ENCODE peak calls at places on chromosomes 16 and 17, in six cellular contexts. One of them, this sample, is unnamed.

GRCh38 chr16:84315422-84315821 is 20.7 kb downstream of the WFDC1 start:
- DNase-seq in GM12878: no peak
- DNase-seq in IMR-90: peak; percentile 12
- DNase-seq in K562: no peak
- DNase-seq in A549: peak; percentile 26
- DNase-seq in HepG2: peak; percentile 46
- DNase-seq in this sample: no peak

GRCh38 chr17:50191070-50192045 is 10.1 kb downstream of the COL1A1 start:
- DNase-seq in A549: no peak
- DNase-seq in K562: no peak
- DNase-seq in GM12878: no peak
- DNase-seq in HepG2: no peak
- DNase-seq in IMR-90: peak; percentile 82
- DNase-seq in this sample: no peak

GRCh38 chr16:26961459-26961858 is 105.3 kb upstream of the C16orf82 start:
- DNase-seq in GM12878: no peak
- DNase-seq in K562: peak; percentile 24
- DNase-seq in IMR-90: no peak
- DNase-seq in HepG2: no peak
- DNase-seq in A549: no peak
- DNase-seq in this sample: no peak

GRCh38 chr16:23501291-23501690 is 9.0 kb downstream of the GGA2 start:
- DNase-seq in HepG2: no peak
- DNase-seq in K562: no peak
- DNase-seq in A549: no peak
- DNase-seq in IMR-90: no peak
- DNase-seq in GM12878: no peak
- DNase-seq in this sample: no peak

GRCh38 chr16:10368984-10369551 is 16.8 kb upstream of the ATF7IP2 start:
- DNase-seq in IMR-90: no peak
- DNase-seq in A549: peak; percentile 34
- DNase-seq in K562: no peak
- DNase-seq in HepG2: peak; percentile 47
- DNase-seq in GM12878: no peak
- DNase-seq in this sample: peak; percentile 15

GRCh38 chr16:19948186-19949104 is 63.8 kb upstream of the GPRC5B start:
- DNase-seq in HepG2: no peak
- DNase-seq in IMR-90: no peak
- DNase-seq in GM12878: no peak
- DNase-seq in A549: peak; percentile 19
- DNase-seq in K562: no peak
- DNase-seq in this sample: no peak

GRCh38 chr16:6916946-6917345 is 415.7 kb upstream of the RBFOX1 start:
- DNase-seq in HepG2: no peak
- DNase-seq in IMR-90: no peak
- DNase-seq in A549: no peak
- DNase-seq in GM12878: no peak
- DNase-seq in K562: no peak
- DNase-seq in this sample: no peak

GRCh38 chr16:58243528-58244004 is 45.7 kb upstream of the CSNK2A2 start:
- DNase-seq in HepG2: no peak
- DNase-seq in IMR-90: no peak
- DNase-seq in GM12878: peak; percentile 91
- DNase-seq in K562: no peak
- DNase-seq in A549: no peak
- DNase-seq in this sample: no peak

GRCh38 chr17:2704890-2705248 is 6.7 kb downstream of the CLUH start:
- DNase-seq in IMR-90: no peak
- DNase-seq in A549: no peak
- DNase-seq in K562: no peak
- DNase-seq in HepG2: no peak
- DNase-seq in GM12878: no peak
- DNase-seq in this sample: no peak

GRCh38 chr16:66159987-66160386 is 206.5 kb upstream of the CDH5 start:
- DNase-seq in K562: no peak
- DNase-seq in HepG2: no peak
- DNase-seq in GM12878: no peak
- DNase-seq in A549: no peak
- DNase-seq in IMR-90: peak; percentile 30
- DNase-seq in this sample: no peak

GRCh38 chr16:28308794-28309535 is 16.6 kb downstream of the SBK1 start:
- DNase-seq in K562: no peak
- DNase-seq in A549: no peak
- DNase-seq in IMR-90: no peak
- DNase-seq in GM12878: no peak
- DNase-seq in HepG2: no peak
- DNase-seq in this sample: no peak

GRCh38 chr17:49580981-49581644 is 5.4 kb downstream of the NXPH3 start:
- DNase-seq in IMR-90: no peak
- DNase-seq in A549: no peak
- DNase-seq in K562: no peak
- DNase-seq in GM12878: no peak
- DNase-seq in HepG2: no peak
- DNase-seq in this sample: no peak

GRCh38 chr16:65698943-65699342 is 577.1 kb upstream of the CDH11 start:
- DNase-seq in HepG2: no peak
- DNase-seq in A549: no peak
- DNase-seq in K562: no peak
- DNase-seq in GM12878: no peak
- DNase-seq in IMR-90: no peak
- DNase-seq in this sample: no peak

GRCh38 chr17:35103271-35103670 is 16.4 kb downstream of the RAD51D start:
- DNase-seq in IMR-90: no peak
- DNase-seq in GM12878: no peak
- DNase-seq in HepG2: no peak
- DNase-seq in A549: no peak
- DNase-seq in K562: no peak
- DNase-seq in this sample: no peak

GRCh38 chr17:43928606-43929005 is 13.7 kb downstream of the PPY start:
- DNase-seq in GM12878: no peak
- DNase-seq in HepG2: no peak
- DNase-seq in K562: no peak
- DNase-seq in A549: no peak
- DNase-seq in IMR-90: no peak
- DNase-seq in this sample: no peak

GRCh38 chr17:50288306-50288705 is 14.0 kb downstream of the TMEM92 start:
- DNase-seq in GM12878: no peak
- DNase-seq in K562: no peak
- DNase-seq in A549: no peak
- DNase-seq in HepG2: no peak
- DNase-seq in IMR-90: no peak
- DNase-seq in this sample: no peak

GRCh38 chr17:69967910-69968411 is 107.1 kb upstream of the KCNJ16 start:
- DNase-seq in GM12878: no peak
- DNase-seq in K562: no peak
- DNase-seq in A549: no peak
- DNase-seq in IMR-90: peak; percentile 98
- DNase-seq in HepG2: no peak
- DNase-seq in this sample: no peak

GRCh38 chr17:80931421-80932265 is 60.0 kb upstream of the CHMP6 start:
- DNase-seq in GM12878: no peak
- DNase-seq in IMR-90: peak; percentile 75
- DNase-seq in K562: no peak
- DNase-seq in HepG2: no peak
- DNase-seq in A549: no peak
- DNase-seq in this sample: peak; percentile 73

GRCh38 chr16:83552193-83552592 is 255.6 kb upstream of the HSBP1 start:
- DNase-seq in K562: no peak
- DNase-seq in HepG2: no peak
- DNase-seq in A549: no peak
- DNase-seq in GM12878: no peak
- DNase-seq in IMR-90: peak; percentile 77
- DNase-seq in this sample: no peak

GRCh38 chr17:83124871-83125514 is 45.6 kb downstream of the METRNL start:
- DNase-seq in HepG2: no peak
- DNase-seq in IMR-90: no peak
- DNase-seq in K562: no peak
- DNase-seq in GM12878: no peak
- DNase-seq in A549: no peak
- DNase-seq in this sample: no peak

GRCh38 chr16:85398688-85399582 is 214.2 kb upstream of the GSE1 start:
- DNase-seq in GM12878: no peak
- DNase-seq in K562: no peak
- DNase-seq in HepG2: no peak
- DNase-seq in A549: no peak
- DNase-seq in IMR-90: no peak
- DNase-seq in this sample: no peak

GRCh38 chr17:20961551-20961950 is 81.3 kb downstream of the USP22 start:
- DNase-seq in K562: no peak
- DNase-seq in GM12878: no peak
- DNase-seq in HepG2: no peak
- DNase-seq in IMR-90: no peak
- DNase-seq in A549: no peak
- DNase-seq in this sample: no peak

GRCh38 chr17:9235346-9235745 is 214.0 kb downstream of the NTN1 start:
- DNase-seq in IMR-90: no peak
- DNase-seq in A549: no peak
- DNase-seq in K562: no peak
- DNase-seq in GM12878: no peak
- DNase-seq in HepG2: no peak
- DNase-seq in this sample: no peak

GRCh38 chr16:3182608-3183444 is 5.2 kb upstream of the OR1F1 start:
- DNase-seq in K562: peak; percentile 64
- DNase-seq in HepG2: peak; percentile 70
- DNase-seq in GM12878: no peak
- DNase-seq in IMR-90: peak; percentile 55
- DNase-seq in A549: peak; percentile 88
- DNase-seq in this sample: peak; percentile 73
- TF ChIP-seq BHLHE40 in K562: peak; percentile 1
- TF ChIP-seq BHLHE40 in HepG2: no peak
- TF ChIP-seq BHLHE40 in GM12878: no peak
- TF ChIP-seq BHLHE40 in IMR-90: no peak
- TF ChIP-seq BHLHE40 in A549: no peak
- TF ChIP-seq BHLHE40 in this sample: no peak

DNA sequence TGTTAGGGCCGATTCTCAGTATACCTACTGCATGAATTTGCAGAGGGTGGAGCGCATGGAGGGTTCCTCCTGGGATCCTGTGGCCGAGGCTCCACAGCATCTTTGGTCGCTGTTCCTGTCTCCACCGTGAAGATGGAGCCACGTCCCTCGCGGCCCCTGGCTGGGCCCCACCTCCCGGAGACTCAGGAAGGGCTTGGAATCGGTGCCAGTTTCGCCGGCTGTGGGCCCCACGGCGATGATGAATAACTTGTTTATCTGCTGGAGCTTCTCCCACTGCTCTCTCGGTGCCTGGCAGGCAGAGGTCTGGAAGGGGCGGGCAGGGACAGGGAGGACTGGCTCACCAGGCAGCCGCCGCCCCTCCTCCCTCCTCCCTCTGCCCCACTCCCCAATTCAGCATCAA is 8.1 kb downstream of the SLC5A11 start:
- DNase-seq in A549: peak; percentile 86
- DNase-seq in GM12878: no peak
- DNase-seq in HepG2: no peak
- DNase-seq in K562: no peak
- DNase-seq in IMR-90: peak; percentile 66
- DNase-seq in this sample: no peak
- TF ChIP-seq BHLHE40 in A549: no peak
- TF ChIP-seq BHLHE40 in GM12878: no peak
- TF ChIP-seq BHLHE40 in HepG2: no peak
- TF ChIP-seq BHLHE40 in K562: no peak
- TF ChIP-seq BHLHE40 in IMR-90: peak; percentile 4
- TF ChIP-seq BHLHE40 in this sample: no peak

GRCh38 chr16:78240459-78241222 is 141.2 kb downstream of the WWOX start:
- DNase-seq in HepG2: peak; percentile 93
- DNase-seq in K562: no peak
- DNase-seq in IMR-90: no peak
- DNase-seq in GM12878: no peak
- DNase-seq in A549: peak; percentile 41
- DNase-seq in this sample: no peak
- TF ChIP-seq BHLHE40 in HepG2: peak; percentile 82
- TF ChIP-seq BHLHE40 in K562: no peak
- TF ChIP-seq BHLHE40 in IMR-90: no peak
- TF ChIP-seq BHLHE40 in GM12878: no peak
- TF ChIP-seq BHLHE40 in A549: no peak
- TF ChIP-seq BHLHE40 in this sample: no peak

DNA sequence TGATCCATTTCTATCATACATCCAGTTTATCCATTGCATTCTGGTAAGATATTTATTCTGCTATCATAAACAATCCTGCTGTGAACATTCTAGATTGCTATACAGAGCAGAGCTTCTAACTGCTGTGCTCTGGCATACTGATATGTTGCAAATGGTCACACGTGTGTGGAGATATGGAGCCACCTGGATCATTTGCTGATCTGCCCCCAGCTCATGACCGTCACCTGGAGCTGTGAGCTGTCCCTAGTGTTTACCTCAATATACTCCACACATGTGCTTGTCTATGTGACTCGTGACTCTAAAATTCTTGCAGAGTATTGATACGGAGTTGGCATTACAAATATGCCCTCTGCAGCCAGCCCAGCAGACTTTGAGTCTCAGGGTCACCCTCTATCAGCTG is 164.5 kb upstream of the ZFHX3 start:
- DNase-seq in HepG2: no peak
- DNase-seq in K562: no peak
- DNase-seq in GM12878: no peak
- DNase-seq in IMR-90: peak; percentile 22
- DNase-seq in A549: no peak
- DNase-seq in this sample: no peak
- TF ChIP-seq BHLHE40 in HepG2: no peak
- TF ChIP-seq BHLHE40 in K562: no peak
- TF ChIP-seq BHLHE40 in GM12878: no peak
- TF ChIP-seq BHLHE40 in IMR-90: no peak
- TF ChIP-seq BHLHE40 in A549: no peak
- TF ChIP-seq BHLHE40 in this sample: no peak

DNA sequence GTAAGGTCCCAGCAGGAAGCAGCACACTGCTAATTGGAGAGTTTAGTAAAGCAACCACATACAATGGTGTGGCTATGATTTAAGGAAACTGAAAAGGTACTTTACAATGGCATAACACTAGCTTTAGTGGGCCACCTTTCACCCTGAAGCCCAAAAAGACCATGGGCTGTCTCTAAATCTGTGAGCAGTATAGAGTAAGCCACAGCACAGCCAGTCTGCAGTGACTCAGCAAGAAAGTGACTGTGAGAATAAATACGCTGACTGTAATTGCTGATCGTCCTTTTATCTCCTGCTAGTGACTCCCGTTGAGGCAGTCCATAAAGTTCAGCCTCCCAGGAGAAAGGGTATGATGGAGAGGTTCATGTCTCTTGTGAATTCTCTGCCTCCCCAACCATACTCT is 679.8 kb upstream of the KIF2B start:
- DNase-seq in GM12878: no peak
- DNase-seq in K562: no peak
- DNase-seq in HepG2: no peak
- DNase-seq in A549: peak; percentile 41
- DNase-seq in IMR-90: no peak
- DNase-seq in this sample: no peak
- TF ChIP-seq BHLHE40 in GM12878: no peak
- TF ChIP-seq BHLHE40 in K562: no peak
- TF ChIP-seq BHLHE40 in HepG2: no peak
- TF ChIP-seq BHLHE40 in A549: no peak
- TF ChIP-seq BHLHE40 in IMR-90: no peak
- TF ChIP-seq BHLHE40 in this sample: no peak

GRCh38 chr17:41785876-41786226 is 660 bp downstream of the JUP start:
- DNase-seq in K562: peak; percentile 67
- DNase-seq in IMR-90: no peak
- DNase-seq in A549: peak; percentile 71
- DNase-seq in GM12878: no peak
- DNase-seq in HepG2: no peak
- DNase-seq in this sample: no peak
- TF ChIP-seq BHLHE40 in K562: no peak
- TF ChIP-seq BHLHE40 in IMR-90: no peak
- TF ChIP-seq BHLHE40 in A549: no peak
- TF ChIP-seq BHLHE40 in GM12878: no peak
- TF ChIP-seq BHLHE40 in HepG2: no peak
- TF ChIP-seq BHLHE40 in this sample: no peak

This sample was measured in HEK293T.